ENCODE peak calls at places on chromosome 14, in five cellular contexts. E is GM12865, A is astrocyte of the spinal cord, Q is occipital lobe, S is neural progenitor cell. Z is an unnamed sample.

GRCh38 chr14:30443368-30444007 is 115.5 kb upstream of the G2E3 start:
- DNase-seq in S (peak), Q (no peak), E (peak), A (peak), Z (no peak)

GRCh38 chr14:91774138-91775096 is 42.5 kb upstream of the CATSPERB start:
- DNase-seq in A (no peak), Q (no peak), S (no peak), E (peak), Z (no peak)

GRCh38 chr14:67674480-67675218 is at the start of gene VTI1B:
- DNase-seq in E (peak), A (peak), Q (peak), S (peak), Z (peak)

GRCh38 chr14:72454388-72454787 is 439.5 kb downstream of the DPF3 start:
- DNase-seq in E (no peak), A (no peak), Q (no peak), S (no peak), Z (no peak)

GRCh38 chr14:35292051-35292769 is at the start of gene PSMA6:
- DNase-seq in Q (peak), A (peak), E (peak), S (peak), Z (peak)

GRCh38 chr14:105500726-105501101 is 9.7 kb downstream of the TEDC1 start:
- DNase-seq in Q (no peak), S (no peak), E (no peak), A (no peak), Z (no peak)

GRCh38 chr14:81303258-81303935 is 82.6 kb upstream of the GTF2A1 start:
- DNase-seq in Q (no peak), A (no peak), E (peak), S (no peak), Z (no peak)

GRCh38 chr14:99574099-99574880 is 29.7 kb downstream of the CCDC85C start:
- DNase-seq in S (peak), E (no peak), A (peak), Q (no peak), Z (peak)

GRCh38 chr14:95784137-95784536 is 70.2 kb upstream of the TCL1A start:
- DNase-seq in Q (no peak), S (peak), A (peak), E (peak), Z (peak)

GRCh38 chr14:57268161-57269067 is at the start of the genes AP5M1 and EXOC5:
- DNase-seq in Q (peak), E (peak), S (peak), A (peak), Z (peak)

GRCh38 chr14:65961004-65961403 is 525.2 kb upstream of the CCDC196 start:
- DNase-seq in Q (no peak), E (peak), A (peak), S (peak), Z (peak)